ENCODE peak calls at places on chromosomes 3 and 15, in four cellular contexts. K is right atrium auricular region; Y is cardiac muscle cell; P is CD8-positive, alpha-beta T cell. T is an unnamed sample. For H3K4me1 and H3K9me3, the result is how much of the 10 kb centered on the place peaks cover.

GRCh38 chr3:11529281-11529680 is 114.4 kb downstream of the VGLL4 start:
- DNase-seq in K (no peak), Y (no peak), P (no peak), T (no peak)

GRCh38 chr3:21624514-21624913 is 126.5 kb downstream of the ZNF385D start:
- DNase-seq in K (no peak), Y (no peak), P (no peak), T (no peak)

GRCh38 chr15:37096878-37097568 is 3.3 kb downstream of the MEIS2 start:
- DNase-seq in K (no peak), Y (no peak), P (no peak), T (no peak)

GRCh38 chr3:155442066-155442465 is 148.6 kb upstream of the STRIT1 start:
- DNase-seq in K (no peak), Y (no peak), P (no peak), T (no peak)

GRCh38 chr15:73882761-73883419 is 9.5 kb downstream of the TBC1D21 start:
- DNase-seq in K (no peak), Y (no peak), P (no peak), T (no peak)

GRCh38 chr15:29681946-29682345 is 140.3 kb downstream of the TJP1 start:
- DNase-seq in K (no peak), Y (no peak), P (no peak), T (no peak)

GRCh38 chr3:61996351-61996750 is 377.0 kb downstream of the FEZF2 start:
- DNase-seq in K (no peak), Y (no peak), P (no peak), T (no peak)

GRCh38 chr3:47715928-47716327 is 65.8 kb downstream of the SMARCC1 start:
- DNase-seq in K (no peak), Y (no peak), P (no peak), T (no peak)

GRCh38 chr3:50714953-50715352 is 40.2 kb downstream of the DOCK3 start:
- DNase-seq in K (no peak), Y (peak), P (no peak), T (no peak)

GRCh38 chr15:40844543-40844981 is 714 bp downstream of the SPINT1 start:
- DNase-seq in K (no peak), Y (no peak), P (peak), T (peak)

GRCh38 chr15:66782785-66783184 is 80.7 kb downstream of the SMAD6 start:
- DNase-seq in K (no peak), Y (no peak), P (no peak), T (no peak)

GRCh38 chr15:77542491-77543001 is 90.2 kb downstream of the LINGO1 start:
- DNase-seq in K (no peak), Y (no peak), P (no peak), T (no peak)

GRCh38 chr3:94811836-94812235 is 749.0 kb downstream of the NSUN3 start:
- DNase-seq in K (no peak), Y (no peak), P (no peak), T (no peak)

GRCh38 chr15:96947830-96948229 is 617.3 kb downstream of the NR2F2 start:
- DNase-seq in K (no peak), Y (peak), P (no peak), T (no peak)

GRCh38 chr3:135800071-135800549 is 165.4 kb upstream of the PPP2R3A start:
- DNase-seq in K (no peak), Y (no peak), P (no peak), T (no peak)

GRCh38 chr15:62497356-62497755 is 332.3 kb upstream of the C2CD4B start:
- DNase-seq in K (no peak), Y (no peak), P (no peak), T (no peak)

GRCh38 chr15:56077071-56077470 is 83.7 kb upstream of the NEDD4 start:
- DNase-seq in K (no peak), Y (no peak), P (no peak), T (no peak)

GRCh38 chr3:195009607-195010006 is 261.4 kb downstream of the XXYLT1 start:
- DNase-seq in K (no peak), Y (no peak), P (no peak), T (no peak)

GRCh38 chr3:45983865-45984264 is 11.8 kb downstream of the FYCO1 start:
- DNase-seq in K (no peak), Y (no peak), P (no peak), T (no peak)

GRCh38 chr3:71104090-71104489 is 479.4 kb downstream of the FOXP1 start:
- DNase-seq in K (no peak), Y (no peak), P (no peak), T (no peak)

GRCh38 chr3:30673425-30674341 is 67.3 kb downstream of the TGFBR2 start:
- DNase-seq in K (no peak), Y (no peak), P (no peak), T (no peak)

GRCh38 chr3:194738254-194739093 is 52.8 kb downstream of the FAM43A start:
- DNase-seq in K (no peak), Y (no peak), P (no peak), T (no peak)

GRCh38 chr3:177294221-177294620 is 96.9 kb upstream of the TBL1XR1 start:
- DNase-seq in K (peak), Y (peak), P (no peak), T (no peak)

GRCh38 chr3:148600902-148601765 is 96.6 kb upstream of the AGTR1 start:
- DNase-seq in K (no peak), Y (no peak), P (no peak), T (no peak)

GRCh38 chr15:66285462-66286280 is 7.7 kb upstream of the DIS3L start:
- DNase-seq in K (no peak), Y (peak), P (no peak), T (no peak)

GRCh38 chr15:77974098-77974414 is 103.5 kb downstream of the TBC1D2B start:
- DNase-seq in K (no peak), Y (no peak), P (no peak), T (no peak)

GRCh38 chr15:39564972-39565665 is 15.8 kb upstream of the THBS1 start:
- DNase-seq in K (no peak), Y (no peak), P (no peak), T (no peak)

GRCh38 chr3:155712008-155712407 is 32.9 kb downstream of the PLCH1 start:
- DNase-seq in K (no peak), Y (no peak), P (no peak), T (no peak)

GRCh38 chr3:111616417-111617105 is 21.4 kb upstream of the ZBED2 start:
- DNase-seq in K (no peak), Y (no peak), P (peak), T (peak)

GRCh38 chr15:27454281-27455060 is 483.5 kb downstream of the GABRG3 start:
- DNase-seq in K (no peak), Y (no peak), P (no peak), T (no peak)

GRCh38 chr15:80171787-80172186 is 19.0 kb downstream of the FAH start:
- DNase-seq in K (no peak), Y (no peak), P (no peak), T (no peak)

GRCh38 chr15:38883987-38884386 is 319.4 kb upstream of the RASGRP1 start:
- DNase-seq in K (no peak), Y (no peak), P (no peak), T (no peak)

GRCh38 chr3:146542179-146542578 is 2.2 kb downstream of the PLSCR1 start:
- DNase-seq in K (no peak), Y (no peak), P (no peak), T (no peak)
- H3K4me3 ChIP-seq in K (peak), Y (no peak), P (no peak), T (no peak)

GRCh38 chr3:133364704-133365103 is 35.2 kb upstream of the BFSP2 start:
- DNase-seq in K (no peak), Y (no peak), P (no peak), T (no peak)

GRCh38 chr3:133367956-133368355 is 31.9 kb upstream of the BFSP2 start:
- DNase-seq in K (peak), Y (no peak), P (no peak), T (no peak)

GRCh38 chr3:133369041-133369440 is 30.8 kb upstream of the BFSP2 start:
- DNase-seq in K (no peak), Y (no peak), P (no peak), T (no peak)

GRCh38 chr3:133367431-133367830 is 32.4 kb upstream of the BFSP2 start:
- DNase-seq in K (peak), Y (no peak), P (no peak), T (no peak)

GRCh38 chr3:133366921-133367320 is 32.9 kb upstream of the BFSP2 start:
- DNase-seq in K (no peak), Y (no peak), P (no peak), T (no peak)
- H3K4me1 ChIP-seq in K (under half), Y (under half), P (under half), T (under half)

GRCh38 chr15:75145027-75145841 is 56.4 kb upstream of the C15orf39 start:
- DNase-seq in K (no peak), Y (no peak), P (no peak), T (no peak)

GRCh38 chr15:75138016-75138999 is 63.4 kb upstream of the C15orf39 start:
- DNase-seq in K (no peak), Y (no peak), P (no peak), T (no peak)

GRCh38 chr15:75143738-75144334 is 57.8 kb upstream of the C15orf39 start:
- DNase-seq in K (no peak), Y (peak), P (no peak), T (no peak)

GRCh38 chr15:75140080-75140879 is 61.4 kb upstream of the C15orf39 start:
- DNase-seq in K (no peak), Y (no peak), P (no peak), T (no peak)

GRCh38 chr15:75142499-75142898 is 59.2 kb upstream of the C15orf39 start:
- DNase-seq in K (no peak), Y (no peak), P (no peak), T (no peak)
- H3K9me3 ChIP-seq in K (under half), Y (under half), P (under half), T (under half)

DNA sequence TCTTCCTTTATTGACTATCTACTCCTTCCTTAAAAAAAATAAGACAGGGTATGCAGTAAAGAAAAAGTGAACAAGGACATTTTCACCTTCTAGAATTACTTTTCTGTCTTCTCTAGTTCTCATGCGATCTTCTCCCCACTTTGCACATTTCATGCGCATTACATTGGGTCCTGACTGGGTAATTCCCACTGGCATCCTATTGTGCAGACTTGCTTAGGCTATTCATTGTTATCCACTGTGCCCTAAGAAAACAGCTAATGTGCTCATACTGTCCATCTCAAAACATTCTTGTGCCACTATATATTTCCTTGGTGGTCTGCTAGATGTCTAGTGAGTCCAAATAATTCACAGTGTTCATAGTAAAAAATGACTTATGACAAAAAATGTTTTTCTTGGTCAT is 447.4 kb upstream of the ROBO1 start:
- DNase-seq in K (no peak), Y (no peak), P (no peak), T (no peak)
- H3K4me3 ChIP-seq in K (no peak), Y (no peak), P (no peak), T (no peak)

DNA sequence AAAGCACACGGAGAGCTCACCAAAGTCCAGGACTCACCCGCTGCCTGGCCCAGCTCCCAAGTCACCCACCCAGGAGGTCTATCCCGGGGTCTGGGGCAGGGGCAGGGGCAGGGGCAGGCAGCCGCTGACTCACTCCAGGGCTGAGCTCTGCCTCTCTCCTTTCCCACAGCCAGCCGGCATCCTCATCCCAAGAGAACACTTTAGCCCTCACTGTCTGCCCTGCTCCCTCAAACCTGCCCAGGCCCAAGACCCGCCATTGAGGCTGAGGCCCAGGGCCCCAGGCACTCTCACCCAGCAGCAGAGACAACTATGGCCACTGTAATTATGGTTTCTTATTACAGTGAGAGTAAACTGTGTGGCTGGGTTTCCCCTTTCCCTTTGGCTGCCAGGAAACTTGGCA is 53.1 kb downstream of the IQSEC1 start:
- DNase-seq in K (no peak), Y (no peak), P (no peak), T (no peak)
- H3K4me1 ChIP-seq in K (half or more), Y (under half), P (under half), T (under half)

GRCh38 chr15:82143390-82144047 is 97.7 kb upstream of the MEX3B start:
- DNase-seq in K (no peak), Y (no peak), P (no peak), T (no peak)
- H3K9me3 ChIP-seq in K (under half), Y (under half), P (under half), T (under half)